ENCODE peak calls at places on chromosomes 4 and X, in six cellular contexts. Y, J, X, Q, O and U are unnamed samples.

GRCh38 chrX:12686324-12686723 is 104.9 kb upstream of the PRPS2 start:
- DNase-seq in O (no peak), J (no peak), Y (no peak), Q (no peak), X (no peak), U (no peak)

GRCh38 chr4:122099896-122100295 is 52.2 kb upstream of the BLTP1 start:
- DNase-seq in J (no peak), O (no peak), Y (no peak), X (no peak), Q (peak), U (peak)

GRCh38 chr4:153804742-153805141 is 15.9 kb upstream of the SFRP2 start:
- DNase-seq in J (no peak), Q (no peak), Y (no peak), X (no peak), O (no peak), U (no peak)

GRCh38 chrX:154785711-154786110 is 19.6 kb downstream of the MPP1 start:
- DNase-seq in Y (no peak), Q (no peak), O (no peak), X (no peak), J (no peak), U (no peak)

GRCh38 chrX:127030011-127030738 is 210.6 kb downstream of the PRR32 start:
- DNase-seq in O (no peak), X (no peak), Q (no peak), J (no peak), Y (no peak), U (no peak)

GRCh38 chrX:12814434-12814833 is 23.2 kb downstream of the PRPS2 start:
- DNase-seq in Y (no peak), Q (peak), O (no peak), X (no peak), J (no peak), U (no peak)

GRCh38 chr4:81465668-81466357 is 5.9 kb downstream of the RASGEF1B start:
- DNase-seq in X (no peak), Q (no peak), J (no peak), Y (no peak), O (peak), U (no peak)

GRCh38 chrX:15751160-15751819 is 13.2 kb downstream of the CA5B start:
- DNase-seq in Q (peak), J (no peak), X (no peak), Y (no peak), O (no peak), U (no peak)

GRCh38 chrX:155215443-155216178 is 649 bp upstream of the VBP1 start:
- DNase-seq in J (peak), Y (no peak), Q (peak), X (no peak), O (no peak), U (peak)

GRCh38 chrX:53116101-53116500 is 22.2 kb downstream of the KANTR start:
- DNase-seq in Q (peak), J (no peak), O (no peak), X (no peak), Y (no peak), U (peak)

GRCh38 chr4:120865985-120866384 is 56.5 kb downstream of the PRDM5 start:
- DNase-seq in Q (no peak), Y (no peak), O (no peak), X (no peak), J (no peak), U (peak)

GRCh38 chrX:45623266-45623665 is 422.6 kb upstream of the DIPK2B start:
- DNase-seq in J (no peak), Q (peak), Y (no peak), O (no peak), X (no peak), U (peak)

GRCh38 chrX:43882294-43882681 is at the start of gene MAOB:
- DNase-seq in J (no peak), Y (peak), O (no peak), X (no peak), Q (no peak), U (no peak)

GRCh38 chr4:186081202-186081807 is 12.3 kb downstream of the TLR3 start:
- DNase-seq in Q (no peak), Y (no peak), O (no peak), X (no peak), J (no peak), U (no peak)

GRCh38 chr4:186953601-186954260 is 230.1 kb upstream of the FAT1 start:
- DNase-seq in O (no peak), Y (peak), J (no peak), X (no peak), Q (no peak), U (no peak)

GRCh38 chrX:19867411-19867732 is 20.0 kb downstream of the SH3KBP1 start:
- DNase-seq in J (no peak), Q (peak), O (no peak), Y (no peak), X (no peak), U (no peak)

GRCh38 chr4:182554736-182555135 is 311.5 kb downstream of the TENM3 start:
- DNase-seq in J (no peak), X (no peak), Q (no peak), O (no peak), Y (no peak), U (peak)

GRCh38 chrX:24694825-24695224 is 1.1 kb downstream of the POLA1 start:
- DNase-seq in X (no peak), Y (no peak), J (no peak), O (no peak), Q (no peak), U (no peak)

GRCh38 chrX:134186362-134187121 is 50.4 kb upstream of the CCDC160 start:
- DNase-seq in Y (no peak), J (no peak), X (no peak), O (no peak), Q (no peak), U (no peak)

GRCh38 chr4:80307183-80307735 is 28.3 kb upstream of the CFAP299 start:
- DNase-seq in J (no peak), Y (no peak), O (peak), Q (peak), X (no peak), U (peak)

GRCh38 chrX:144219035-144219434 is 335.2 kb downstream of the UBE2NL start:
- DNase-seq in Y (no peak), J (peak), Q (no peak), O (no peak), X (no peak), U (no peak)

GRCh38 chr4:22179124-22179874 is 230.7 kb upstream of the KCNIP4 start:
- DNase-seq in J (peak), Y (no peak), Q (peak), X (no peak), O (no peak), U (peak)

GRCh38 chrX:37423864-37424569 is 74.9 kb downstream of the PRRG1 start:
- DNase-seq in J (no peak), Q (peak), X (no peak), O (no peak), Y (no peak), U (no peak)

GRCh38 chr4:73573794-73574528 is 46.3 kb downstream of the RASSF6 start:
- DNase-seq in Q (peak), X (no peak), Y (peak), J (peak), O (peak), U (peak)

GRCh38 chr4:107449611-107450369 is 270.2 kb downstream of the PAPSS1 start:
- DNase-seq in J (no peak), Y (no peak), O (no peak), X (no peak), Q (no peak), U (no peak)

GRCh38 chrX:149704664-149705063 is 7.2 kb upstream of the MAGEA11 start:
- DNase-seq in X (no peak), O (no peak), Y (no peak), J (no peak), Q (no peak), U (no peak)